ENCODE peak calls at places on chromosomes 1 and 21, in five cellular contexts. O is NB4, C is right atrium auricular region, K is right cardiac atrium, E is cardiac muscle cell. T is an unnamed sample.
A peak's percentile ranks its signal among the peaks of the same experiment; 100 is the strongest.

GRCh38 chr1:98005326-98006010 is 84.6 kb upstream of the DPYD start:
- DNase-seq in C (no peak), K (no peak), E (no peak), O (no peak), T (no peak)

GRCh38 chr1:111582644-111583618 is 36.7 kb upstream of the RAP1A start:
- DNase-seq in K (no peak), C (no peak), E (no peak), O (no peak), T (no peak)

GRCh38 chr1:235161685-235162327 is 756 bp upstream of the RBM34 start:
- DNase-seq in O (peak; percentile 7), K (no peak), E (no peak), C (no peak), T (no peak)

GRCh38 chr1:3547055-3548005 is 64.0 kb downstream of the MEGF6 start:
- DNase-seq in K (no peak), O (peak; percentile 62), E (no peak), C (no peak), T (peak; percentile 52)

GRCh38 chr1:26787381-26787705 is 407 bp upstream of the PIGV start:
- DNase-seq in E (no peak), K (no peak), C (no peak), O (no peak), T (no peak)

GRCh38 chr1:156571261-156571958 is 955 bp downstream of the IQGAP3 start:
- DNase-seq in E (no peak), K (no peak), C (no peak), O (peak; percentile 41), T (no peak)

GRCh38 chr1:38818706-38819439 is 40.7 kb downstream of the RRAGC start:
- DNase-seq in C (no peak), O (no peak), E (no peak), K (no peak), T (no peak)

GRCh38 chr1:225919906-225920305 is 4.1 kb downstream of the PYCR2 start:
- DNase-seq in C (peak; percentile 64), K (peak; percentile 77), E (no peak), O (no peak), T (no peak)

GRCh38 chr1:30196872-30197615 is 526.3 kb downstream of the MATN1 start:
- DNase-seq in K (no peak), E (no peak), O (no peak), C (no peak), T (no peak)

GRCh38 chr1:100494393-100495084 is 43.4 kb upstream of the GPR88 start:
- DNase-seq in E (no peak), K (no peak), C (no peak), O (no peak), T (no peak)

GRCh38 chr1:166915941-166916340 is 39.9 kb upstream of the TADA1 start:
- DNase-seq in C (no peak), O (peak; percentile 14), K (no peak), E (no peak), T (no peak)

GRCh38 chr21:37683396-37684114 is 232.7 kb downstream of the KCNJ6 start:
- DNase-seq in C (no peak), O (no peak), K (no peak), E (no peak), T (no peak)

GRCh38 chr1:111463029-111463683 is 10.6 kb upstream of the C1orf162 start:
- DNase-seq in E (no peak), O (no peak), C (no peak), K (no peak), T (no peak)

GRCh38 chr1:154971341-154971998 is 923 bp upstream of the SHC1 start:
- DNase-seq in C (peak; percentile 88), E (no peak), O (no peak), K (peak; percentile 60), T (no peak)

GRCh38 chr1:152044386-152044785 is 7.6 kb upstream of the S100A11 start:
- DNase-seq in O (no peak), C (no peak), K (no peak), E (no peak), T (no peak)

GRCh38 chr1:185860876-185861275 is 126.7 kb downstream of the HMCN1 start:
- DNase-seq in E (no peak), O (no peak), K (no peak), C (no peak), T (no peak)

GRCh38 chr21:29248124-29248523 is 50.6 kb upstream of the BACH1 start:
- DNase-seq in K (no peak), C (no peak), E (no peak), O (no peak), T (no peak)

GRCh38 chr1:182614796-182615451 is 10.7 kb upstream of the RGS16 start:
- DNase-seq in E (peak; percentile 70), O (peak; percentile 92), K (peak; percentile 89), C (peak; percentile 91), T (peak; percentile 53)

GRCh38 chr1:178541396-178541795 is 28.5 kb downstream of the TEX35 start:
- DNase-seq in O (no peak), C (no peak), K (no peak), E (no peak), T (no peak)

GRCh38 chr21:15221799-15222386 is 157.1 kb upstream of the NRIP1 start:
- DNase-seq in E (peak; percentile 84), C (no peak), K (peak; percentile 51), O (peak; percentile 18), T (no peak)

GRCh38 chr21:35923971-35924370 is 136.4 kb downstream of the SETD4 start:
- DNase-seq in E (no peak), C (no peak), O (no peak), K (no peak), T (no peak)

GRCh38 chr1:23864801-23865542 is 3.1 kb downstream of the FUCA1 start:
- DNase-seq in K (no peak), C (no peak), O (no peak), E (no peak), T (no peak)

GRCh38 chr1:93672069-93672468 is 9.6 kb downstream of the BCAR3 start:
- DNase-seq in E (no peak), K (peak; percentile 89), C (peak; percentile 90), O (no peak), T (no peak)

GRCh38 chr1:15625224-15625917 is 8.1 kb downstream of the DDI2 start:
- DNase-seq in K (no peak), C (no peak), E (no peak), O (no peak), T (no peak)

GRCh38 chr1:35202048-35202719 is 9.2 kb upstream of the SFPQ start:
- DNase-seq in C (peak; percentile 74), O (peak; percentile 85), E (peak; percentile 89), K (peak; percentile 58), T (peak; percentile 71)

GRCh38 chr1:223109581-223110026 is 33.4 kb downstream of the TLR5 start:
- DNase-seq in C (no peak), E (no peak), K (no peak), O (no peak), T (peak; percentile 14)

GRCh38 chr1:30052178-30052577 is 671.2 kb downstream of the MATN1 start:
- DNase-seq in K (no peak), C (no peak), E (peak; percentile 13), O (no peak), T (no peak)

GRCh38 chr21:45322960-45323461 is 35.3 kb upstream of the POFUT2 start:
- DNase-seq in C (no peak), K (peak; percentile 56), E (no peak), O (peak; percentile 47), T (no peak)
- H3K4me3 ChIP-seq in C (no peak overlapping the region), K (no peak overlapping the region), E (no peak overlapping the region), O (no peak overlapping the region), T (no peak overlapping the region)

GRCh38 chr1:116286541-116286971 is 86.5 kb upstream of the ATP1A1 start:
- DNase-seq in O (no peak), K (no peak), E (no peak), C (no peak), T (no peak)

GRCh38 chr1:116289219-116289618 is 83.8 kb upstream of the ATP1A1 start:
- DNase-seq in K (no peak), E (no peak), O (no peak), C (no peak), T (no peak)

GRCh38 chr1:116290085-116290670 is 82.9 kb upstream of the ATP1A1 start:
- DNase-seq in K (no peak), E (no peak), O (no peak), C (no peak), T (no peak)

GRCh38 chr1:116287341-116288200 is 85.5 kb upstream of the ATP1A1 start:
- DNase-seq in O (no peak), C (no peak), K (no peak), E (no peak), T (no peak)

GRCh38 chr1:116288201-116288598 is 84.8 kb upstream of the ATP1A1 start:
- DNase-seq in O (no peak), K (no peak), C (no peak), E (no peak), T (no peak)
- H3K4me3 ChIP-seq in O (no peak overlapping the region), K (no peak overlapping the region), C (no peak overlapping the region), E (no peak overlapping the region), T (no peak overlapping the region)

DNA sequence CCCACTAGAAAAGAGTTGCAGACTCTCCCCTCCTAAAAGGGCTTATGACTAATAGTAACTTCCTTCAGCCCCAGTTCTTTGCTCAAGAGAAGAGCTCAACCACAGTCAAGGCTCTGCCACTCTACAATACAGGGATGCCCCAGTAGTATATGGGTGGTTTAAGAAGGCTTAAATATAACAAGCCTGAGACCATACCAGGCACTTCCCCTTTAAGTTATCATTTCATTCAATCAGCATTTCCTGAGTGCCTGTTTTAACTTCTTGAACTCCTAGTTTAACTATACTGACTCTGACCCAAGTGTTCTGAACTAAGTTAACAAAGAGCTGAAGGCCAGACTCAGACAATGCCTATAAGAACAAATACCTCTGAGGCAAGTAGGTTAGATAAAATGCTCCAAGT is 19.8 kb downstream of the PRPF38A start:
- DNase-seq in C (no peak), K (no peak), O (peak; percentile 91), E (peak; percentile 2), T (no peak)
- H3K4me3 ChIP-seq in C (no peak overlapping the region), K (no peak overlapping the region), O (peak overlapping the region; percentile 32), E (no peak overlapping the region), T (no peak overlapping the region)

GRCh38 chr1:8023995-8024313 is 2.2 kb downstream of the ERRFI1 start:
- DNase-seq in C (no peak), O (no peak), E (no peak), K (no peak), T (no peak)

GRCh38 chr1:8023287-8023994 is 2.7 kb downstream of the ERRFI1 start:
- DNase-seq in O (no peak), K (no peak), C (peak; percentile 34), E (no peak), T (no peak)

GRCh38 chr1:8025061-8025670 is 943 bp downstream of the ERRFI1 start:
- DNase-seq in K (no peak), E (peak; percentile 13), C (no peak), O (peak; percentile 30), T (no peak)

GRCh38 chr1:8025671-8026144 is 401 bp downstream of the ERRFI1 start:
- DNase-seq in O (no peak), C (no peak), K (no peak), E (no peak), T (no peak)

GRCh38 chr1:8024329-8024728 is 1.8 kb downstream of the ERRFI1 start:
- DNase-seq in C (no peak), E (no peak), O (no peak), K (no peak), T (no peak)
- H3K4me3 ChIP-seq in C (peak overlapping the region; percentile 93), E (no peak overlapping the region), O (no peak overlapping the region), K (peak overlapping the region; percentile 88), T (no peak overlapping the region)

T was measured in Caco-2.